ENCODE peak calls at places on chromosomes 11 and 22, in nine cellular contexts. H is amniotic stem cell; G is activated effector memory CD4-positive, alpha-beta T cell treated with anti-CD3 and anti-CD28 coated beads, Interleukin-2, amount 50 U/mL, for 16 hours; R is foreskin melanocyte; J is astrocyte of the spinal cord; A is natural killer cell treated with Interleukin-12 subunit alpha and Interleukin-12 subunit beta and Interleukin-15 and Interleukin-18, amount 100 ng/mL, for 72 hours; V is activated CD4-positive, alpha-beta T cell treated with anti-CD3 and anti-CD28 coated beads for 36 hours; B is stimulated activated CD4-positive, alpha-beta T cell treated with anti-CD3 and anti-CD28 coated beads, Interleukin-4, amount 100 ng/mL, for 48 hours; O is A673. S is an unnamed sample.

GRCh38 chr11:17413414-17414316 is 25.2 kb upstream of the KCNJ11 start:
- DNase-seq in R (no peak), H (no peak), O (no peak), V (no peak), B (no peak), J (no peak), G (no peak), A (no peak), S (no peak)

GRCh38 chr22:48982321-48982905 is 845.3 kb downstream of the BRD1 start:
- DNase-seq in H (no peak), A (no peak), J (no peak), B (no peak), G (no peak), R (no peak), V (no peak), O (no peak), S (no peak)

GRCh38 chr22:22955866-22956535 is 68.4 kb downstream of the IGLL5 start:
- DNase-seq in O (peak; percentile 70), R (peak; percentile 37), V (peak; percentile 77), G (peak; percentile 84), J (peak; percentile 62), A (peak; percentile 72), B (peak; percentile 49), H (no peak), S (peak; percentile 73)

GRCh38 chr11:62496676-62497075 is 49.9 kb downstream of the AHNAK start:
- DNase-seq in O (no peak), V (no peak), R (no peak), H (no peak), A (no peak), J (no peak), G (no peak), B (no peak), S (no peak)

GRCh38 chr11:60840711-60841430 is 1.0 kb upstream of the CCDC86 start:
- DNase-seq in A (no peak), O (no peak), G (no peak), V (no peak), J (peak; percentile 99), B (no peak), R (peak; percentile 12), H (no peak), S (no peak)

GRCh38 chr11:63847363-63847762 is 8.5 kb downstream of the MARK2 start:
- DNase-seq in A (no peak), O (no peak), V (no peak), G (no peak), B (no peak), H (no peak), J (no peak), R (no peak), S (no peak)

GRCh38 chr11:1785749-1786261 is 22.1 kb upstream of the CTSD start:
- DNase-seq in O (no peak), V (no peak), B (no peak), H (no peak), A (no peak), G (no peak), R (no peak), J (no peak), S (no peak)

GRCh38 chr11:3747704-3748103 is 49.6 kb downstream of the NUP98 start:
- DNase-seq in H (peak; percentile 3), R (no peak), G (no peak), J (peak; percentile 46), V (no peak), O (peak; percentile 16), B (no peak), A (no peak), S (no peak)

GRCh38 chr22:39243443-39244072 is 1.2 kb downstream of the PDGFB start:
- DNase-seq in H (no peak), R (no peak), V (peak; percentile 32), B (no peak), O (no peak), A (no peak), J (no peak), G (peak; percentile 67), S (no peak)

GRCh38 chr11:112902411-112903011 is 58.7 kb upstream of the NCAM1 start:
- DNase-seq in J (no peak), O (peak; percentile 71), G (no peak), H (no peak), B (no peak), A (no peak), V (no peak), R (peak; percentile 1), S (no peak)

GRCh38 chr11:93020248-93021088 is 51.0 kb downstream of the MTNR1B start:
- DNase-seq in B (no peak), G (no peak), R (no peak), J (peak; percentile 89), H (no peak), O (peak; percentile 49), A (no peak), V (no peak), S (no peak)

GRCh38 chr11:72303179-72303578 is 59.2 kb upstream of the PHOX2A start:
- DNase-seq in R (no peak), G (no peak), O (peak; percentile 29), J (no peak), V (no peak), B (no peak), A (no peak), H (no peak), S (no peak)

GRCh38 chr11:107017433-107018227 is 646 bp downstream of the GUCY1A2 start:
- DNase-seq in A (no peak), B (no peak), R (no peak), G (peak; percentile 60), V (peak; percentile 41), O (peak; percentile 88), J (peak; percentile 61), H (peak; percentile 33), S (peak; percentile 71)